ENCODE peak calls at places on chromosomes 13 and 19, in seven cellular contexts. One of them, this sample, is unnamed.

GRCh38 chr19:47497821-47498520 is 14.0 kb upstream of the KPTN start:
- DNase-seq in SK-N-SH: no peak
- DNase-seq in GM12878: no peak
- DNase-seq in HepG2: no peak
- DNase-seq in K562: no peak
- DNase-seq in HCT116: no peak
- DNase-seq in H1: no peak
- DNase-seq in this sample: no peak

GRCh38 chr13:68927387-68928026 is 1180.1 kb upstream of the ATXN8OS start:
- DNase-seq in H1: peak
- DNase-seq in K562: no peak
- DNase-seq in HepG2: peak
- DNase-seq in HCT116: peak
- DNase-seq in SK-N-SH: peak
- DNase-seq in GM12878: no peak
- DNase-seq in this sample: peak

GRCh38 chr19:50173144-50173543 is 10.1 kb upstream of the IZUMO2 start:
- DNase-seq in K562: no peak
- DNase-seq in H1: no peak
- DNase-seq in HCT116: no peak
- DNase-seq in GM12878: peak
- DNase-seq in HepG2: no peak
- DNase-seq in SK-N-SH: no peak
- DNase-seq in this sample: peak

GRCh38 chr19:23909222-23909621 is 5.5 kb upstream of the ZNF726 start:
- DNase-seq in K562: no peak
- DNase-seq in GM12878: no peak
- DNase-seq in HepG2: no peak
- DNase-seq in HCT116: no peak
- DNase-seq in H1: no peak
- DNase-seq in SK-N-SH: no peak
- DNase-seq in this sample: no peak

GRCh38 chr13:106415427-106415826 is 120.0 kb downstream of the EFNB2 start:
- DNase-seq in SK-N-SH: no peak
- DNase-seq in K562: no peak
- DNase-seq in GM12878: no peak
- DNase-seq in H1: no peak
- DNase-seq in HCT116: no peak
- DNase-seq in HepG2: no peak
- DNase-seq in this sample: no peak

GRCh38 chr13:24141333-24141910 is 19.1 kb upstream of the SPATA13 start:
- DNase-seq in K562: no peak
- DNase-seq in HepG2: no peak
- DNase-seq in GM12878: no peak
- DNase-seq in H1: no peak
- DNase-seq in SK-N-SH: no peak
- DNase-seq in HCT116: no peak
- DNase-seq in this sample: no peak

GRCh38 chr19:31350693-31351211 is 1.5 kb upstream of the TSHZ3 start:
- DNase-seq in K562: peak
- DNase-seq in HepG2: no peak
- DNase-seq in HCT116: no peak
- DNase-seq in SK-N-SH: peak
- DNase-seq in H1: no peak
- DNase-seq in GM12878: no peak
- DNase-seq in this sample: peak

GRCh38 chr13:93794197-93794885 is 567.7 kb downstream of the GPC6 start:
- DNase-seq in GM12878: no peak
- DNase-seq in H1: no peak
- DNase-seq in K562: no peak
- DNase-seq in HepG2: no peak
- DNase-seq in HCT116: no peak
- DNase-seq in SK-N-SH: no peak
- DNase-seq in this sample: no peak

GRCh38 chr13:67226686-67227085 is 3.5 kb downstream of the PCDH9 start:
- DNase-seq in HepG2: no peak
- DNase-seq in K562: no peak
- DNase-seq in SK-N-SH: no peak
- DNase-seq in H1: no peak
- DNase-seq in GM12878: no peak
- DNase-seq in HCT116: no peak
- DNase-seq in this sample: no peak

DNA sequence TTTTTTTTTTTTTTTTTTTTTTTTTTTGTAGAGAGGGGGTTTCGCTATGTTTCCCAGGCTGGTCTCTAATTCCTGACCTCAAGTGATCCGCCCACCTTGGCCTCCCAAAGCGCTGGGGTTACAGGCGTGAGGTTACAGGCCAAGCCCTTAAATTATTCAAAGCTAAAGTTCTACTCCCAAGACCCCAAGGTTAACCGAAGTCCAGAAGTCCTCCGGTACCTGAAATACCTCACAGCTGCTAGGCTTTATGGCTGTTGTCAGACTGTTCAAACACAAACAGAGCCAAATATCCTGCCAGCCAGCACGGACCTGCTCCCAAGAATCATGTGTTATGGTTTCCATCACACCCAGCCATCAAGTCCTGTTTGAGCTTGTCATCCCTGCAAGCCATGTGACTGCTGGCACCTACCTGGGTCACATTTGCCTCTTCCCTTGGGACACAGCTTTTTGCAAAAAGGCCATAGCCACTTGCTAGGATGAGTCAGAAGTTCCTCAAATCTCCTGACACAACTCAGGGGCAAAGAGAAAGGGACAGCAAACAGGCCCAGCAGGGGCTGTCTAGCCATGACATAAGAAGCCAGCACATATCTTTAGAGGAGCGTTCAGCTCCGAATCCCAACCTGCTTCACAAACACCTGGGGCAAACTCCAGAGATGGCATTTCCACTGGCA is 129.9 kb downstream of the FOXO1 start:
- DNase-seq in SK-N-SH: no peak
- DNase-seq in GM12878: no peak
- DNase-seq in H1: no peak
- DNase-seq in K562: no peak
- DNase-seq in HCT116: no peak
- DNase-seq in HepG2: peak
- DNase-seq in this sample: peak
- TF ChIP-seq JUND in SK-N-SH: no peak
- TF ChIP-seq JUND in GM12878: no peak
- TF ChIP-seq JUND in H1: no peak
- TF ChIP-seq JUND in K562: no peak
- TF ChIP-seq JUND in HCT116: no peak
- TF ChIP-seq JUND in HepG2: no peak
- TF ChIP-seq JUND in this sample: no peak

GRCh38 chr19:10233946-10234345 is 2.8 kb upstream of the S1PR2 start:
- DNase-seq in HepG2: no peak
- DNase-seq in K562: no peak
- DNase-seq in SK-N-SH: no peak
- DNase-seq in HCT116: no peak
- DNase-seq in GM12878: no peak
- DNase-seq in H1: no peak
- DNase-seq in this sample: no peak

GRCh38 chr19:10230904-10231623 is at the start of gene S1PR2:
- DNase-seq in SK-N-SH: peak
- DNase-seq in HCT116: peak
- DNase-seq in H1: no peak
- DNase-seq in GM12878: no peak
- DNase-seq in HepG2: peak
- DNase-seq in K562: peak
- DNase-seq in this sample: peak

GRCh38 chr19:10228925-10229324 is 2.2 kb downstream of the S1PR2 start:
- DNase-seq in K562: peak
- DNase-seq in HepG2: peak
- DNase-seq in SK-N-SH: peak
- DNase-seq in HCT116: no peak
- DNase-seq in GM12878: no peak
- DNase-seq in H1: no peak
- DNase-seq in this sample: no peak

GRCh38 chr19:10230155-10230903 is 802 bp downstream of the S1PR2 start:
- DNase-seq in HepG2: no peak
- DNase-seq in GM12878: no peak
- DNase-seq in H1: no peak
- DNase-seq in K562: peak
- DNase-seq in HCT116: no peak
- DNase-seq in SK-N-SH: peak
- DNase-seq in this sample: no peak

GRCh38 chr19:10231624-10232228 is 595 bp upstream of the S1PR2 start:
- DNase-seq in K562: no peak
- DNase-seq in GM12878: no peak
- DNase-seq in HCT116: no peak
- DNase-seq in H1: no peak
- DNase-seq in SK-N-SH: no peak
- DNase-seq in HepG2: no peak
- DNase-seq in this sample: no peak
- TF ChIP-seq JUND in K562: no peak
- TF ChIP-seq JUND in GM12878: no peak
- TF ChIP-seq JUND in HCT116: no peak
- TF ChIP-seq JUND in H1: no peak
- TF ChIP-seq JUND in SK-N-SH: no peak
- TF ChIP-seq JUND in HepG2: no peak
- TF ChIP-seq JUND in this sample: no peak

DNA sequence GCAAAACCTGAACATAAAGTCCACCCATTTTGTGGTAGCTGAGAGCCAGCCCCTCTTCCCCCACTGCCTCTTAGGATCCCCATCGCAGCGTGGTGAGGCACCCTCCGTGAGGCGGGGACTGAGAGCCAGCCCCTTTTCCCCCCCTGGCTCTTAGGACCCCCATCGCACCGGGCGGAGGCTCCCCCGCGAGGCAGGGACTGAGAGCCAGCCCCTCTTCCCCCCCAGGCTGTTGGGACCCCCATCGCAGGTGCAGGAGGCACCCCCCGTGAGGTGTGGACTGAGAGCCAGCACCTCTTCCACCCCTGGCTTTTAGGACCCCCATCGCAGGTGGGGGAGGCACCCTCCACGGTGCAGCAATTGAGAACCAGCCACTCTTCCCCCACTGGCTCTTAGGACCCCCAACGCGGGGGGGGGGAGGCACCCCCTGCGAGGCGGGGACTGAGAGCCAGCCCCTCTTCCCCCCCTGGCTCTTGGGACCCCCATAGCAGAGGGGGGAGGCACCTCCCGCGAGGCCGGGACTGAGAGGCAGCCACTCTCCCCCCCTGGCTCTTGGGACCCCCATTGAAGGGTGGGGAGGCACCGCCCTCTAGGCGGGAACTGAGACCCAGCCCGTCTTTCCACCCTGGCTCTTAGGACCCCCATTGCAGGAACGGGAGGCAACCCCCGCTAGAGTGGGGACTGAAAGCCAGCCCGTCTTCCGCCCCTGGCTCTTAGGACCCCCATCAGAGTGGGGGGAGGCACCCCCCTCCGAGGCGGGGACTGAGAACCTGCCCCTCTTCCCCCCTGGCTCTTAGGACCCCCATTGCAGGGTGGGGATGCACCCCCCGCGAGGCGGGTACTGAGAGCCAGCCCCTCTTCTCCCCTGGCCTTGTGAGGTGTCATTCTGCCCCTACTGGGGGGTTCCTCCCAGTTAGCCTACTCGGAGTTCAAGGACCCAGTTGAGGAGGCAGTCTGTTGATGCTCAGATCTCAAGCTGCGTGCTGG is 366.4 kb upstream of the SPRY2 start:
- DNase-seq in HCT116: no peak
- DNase-seq in H1: no peak
- DNase-seq in HepG2: no peak
- DNase-seq in SK-N-SH: no peak
- DNase-seq in GM12878: no peak
- DNase-seq in K562: no peak
- DNase-seq in this sample: no peak
- TF ChIP-seq JUND in HCT116: no peak
- TF ChIP-seq JUND in H1: no peak
- TF ChIP-seq JUND in HepG2: no peak
- TF ChIP-seq JUND in SK-N-SH: no peak
- TF ChIP-seq JUND in GM12878: no peak
- TF ChIP-seq JUND in K562: no peak
- TF ChIP-seq JUND in this sample: no peak

DNA sequence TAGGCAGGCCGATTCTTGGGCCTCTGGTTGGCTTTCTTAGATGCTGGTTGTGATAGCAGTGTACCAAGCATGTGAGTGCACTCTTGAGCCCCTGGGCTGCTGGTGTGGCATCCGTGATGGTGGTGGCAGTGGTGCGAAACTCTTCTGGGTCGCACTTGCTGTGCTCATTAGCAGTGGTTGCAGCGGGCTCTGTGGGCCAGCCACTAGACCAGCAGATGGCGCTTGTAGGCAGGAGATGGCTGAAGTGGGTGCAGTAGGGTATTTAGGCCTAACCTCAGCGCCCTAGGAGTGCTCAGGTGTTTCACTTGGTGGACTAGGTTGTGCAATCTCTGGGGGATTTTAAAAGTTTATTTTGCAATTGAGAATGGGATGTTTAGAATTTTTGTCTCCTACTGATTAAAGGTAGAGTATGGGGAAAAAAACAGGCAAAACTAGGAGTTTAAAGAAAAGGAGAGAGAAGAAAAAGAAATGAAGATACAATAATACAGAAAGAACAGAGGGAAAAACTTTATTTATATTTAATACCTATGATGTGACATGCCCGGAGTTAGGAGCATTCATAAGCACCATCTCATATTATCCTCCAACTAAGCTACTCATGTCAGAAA is 4.3 kb upstream of the ZNF17 start:
- DNase-seq in SK-N-SH: peak
- DNase-seq in H1: peak
- DNase-seq in HCT116: peak
- DNase-seq in HepG2: peak
- DNase-seq in GM12878: peak
- DNase-seq in K562: peak
- DNase-seq in this sample: peak
- TF ChIP-seq JUND in SK-N-SH: no peak
- TF ChIP-seq JUND in H1: no peak
- TF ChIP-seq JUND in HCT116: no peak
- TF ChIP-seq JUND in HepG2: no peak
- TF ChIP-seq JUND in GM12878: no peak
- TF ChIP-seq JUND in K562: no peak
- TF ChIP-seq JUND in this sample: no peak

GRCh38 chr13:96020155-96020575 is 33.0 kb downstream of the UGGT2 start:
- DNase-seq in SK-N-SH: peak
- DNase-seq in HCT116: peak
- DNase-seq in K562: peak
- DNase-seq in GM12878: peak
- DNase-seq in HepG2: peak
- DNase-seq in H1: no peak
- DNase-seq in this sample: peak
- TF ChIP-seq JUND in SK-N-SH: no peak
- TF ChIP-seq JUND in HCT116: no peak
- TF ChIP-seq JUND in K562: no peak
- TF ChIP-seq JUND in GM12878: no peak
- TF ChIP-seq JUND in HepG2: no peak
- TF ChIP-seq JUND in H1: no peak
- TF ChIP-seq JUND in this sample: no peak

GRCh38 chr13:73602295-73602694 is 531.9 kb downstream of the KLF12 start:
- DNase-seq in SK-N-SH: no peak
- DNase-seq in HepG2: peak
- DNase-seq in H1: no peak
- DNase-seq in HCT116: peak
- DNase-seq in GM12878: no peak
- DNase-seq in K562: no peak
- DNase-seq in this sample: no peak
- TF ChIP-seq JUND in SK-N-SH: no peak
- TF ChIP-seq JUND in HepG2: no peak
- TF ChIP-seq JUND in H1: no peak
- TF ChIP-seq JUND in HCT116: no peak
- TF ChIP-seq JUND in GM12878: no peak
- TF ChIP-seq JUND in K562: no peak
- TF ChIP-seq JUND in this sample: no peak

This sample was measured in T47D.